ENCODE peak calls at places on chromosomes 13 and 19, in six cellular contexts. One of them, this sample, is unnamed.

GRCh38 chr13:48066310-48066989 is 28.5 kb downstream of the MED4 start:
- DNase-seq in GM12891: no peak
- DNase-seq in GM12878: peak
- DNase-seq in HepG2: peak
- DNase-seq in H1: no peak
- DNase-seq in K562: peak
- DNase-seq in this sample: no peak

GRCh38 chr13:95481051-95481775 is 71.3 kb upstream of the CLDN10 start:
- DNase-seq in GM12878: no peak
- DNase-seq in HepG2: no peak
- DNase-seq in K562: no peak
- DNase-seq in GM12891: no peak
- DNase-seq in H1: no peak
- DNase-seq in this sample: no peak

GRCh38 chr13:45482571-45483173 is 17.9 kb downstream of the COG3 start:
- DNase-seq in H1: no peak
- DNase-seq in K562: no peak
- DNase-seq in GM12891: no peak
- DNase-seq in HepG2: no peak
- DNase-seq in GM12878: no peak
- DNase-seq in this sample: no peak

GRCh38 chr19:49592486-49593232 is 1.7 kb downstream of the PRR12 start:
- DNase-seq in H1: no peak
- DNase-seq in GM12891: no peak
- DNase-seq in K562: peak
- DNase-seq in GM12878: no peak
- DNase-seq in HepG2: no peak
- DNase-seq in this sample: no peak

GRCh38 chr13:46675016-46675415 is 121.9 kb downstream of the ESD start:
- DNase-seq in GM12891: no peak
- DNase-seq in GM12878: no peak
- DNase-seq in H1: no peak
- DNase-seq in HepG2: no peak
- DNase-seq in K562: no peak
- DNase-seq in this sample: no peak

GRCh38 chr19:3132971-3133792 is 2.7 kb upstream of the GNA15 start:
- DNase-seq in K562: peak
- DNase-seq in H1: no peak
- DNase-seq in HepG2: no peak
- DNase-seq in GM12878: peak
- DNase-seq in GM12891: peak
- DNase-seq in this sample: peak

GRCh38 chr19:16336571-16336970 is 11.9 kb downstream of the KLF2 start:
- DNase-seq in GM12891: no peak
- DNase-seq in H1: no peak
- DNase-seq in GM12878: no peak
- DNase-seq in K562: no peak
- DNase-seq in HepG2: no peak
- DNase-seq in this sample: no peak

GRCh38 chr19:47258895-47259555 is 2.7 kb downstream of the CCDC9 start:
- DNase-seq in GM12878: no peak
- DNase-seq in K562: no peak
- DNase-seq in HepG2: no peak
- DNase-seq in H1: no peak
- DNase-seq in GM12891: no peak
- DNase-seq in this sample: no peak

GRCh38 chr19:10339977-10340376 is 553 bp upstream of the ICAM3 start:
- DNase-seq in GM12891: no peak
- DNase-seq in HepG2: no peak
- DNase-seq in GM12878: no peak
- DNase-seq in K562: no peak
- DNase-seq in H1: no peak
- DNase-seq in this sample: no peak
- TF ChIP-seq TAF1 in GM12891: no peak
- TF ChIP-seq TAF1 in HepG2: no peak
- TF ChIP-seq TAF1 in GM12878: no peak
- TF ChIP-seq TAF1 in K562: no peak
- TF ChIP-seq TAF1 in H1: no peak
- TF ChIP-seq TAF1 in this sample: no peak

DNA sequence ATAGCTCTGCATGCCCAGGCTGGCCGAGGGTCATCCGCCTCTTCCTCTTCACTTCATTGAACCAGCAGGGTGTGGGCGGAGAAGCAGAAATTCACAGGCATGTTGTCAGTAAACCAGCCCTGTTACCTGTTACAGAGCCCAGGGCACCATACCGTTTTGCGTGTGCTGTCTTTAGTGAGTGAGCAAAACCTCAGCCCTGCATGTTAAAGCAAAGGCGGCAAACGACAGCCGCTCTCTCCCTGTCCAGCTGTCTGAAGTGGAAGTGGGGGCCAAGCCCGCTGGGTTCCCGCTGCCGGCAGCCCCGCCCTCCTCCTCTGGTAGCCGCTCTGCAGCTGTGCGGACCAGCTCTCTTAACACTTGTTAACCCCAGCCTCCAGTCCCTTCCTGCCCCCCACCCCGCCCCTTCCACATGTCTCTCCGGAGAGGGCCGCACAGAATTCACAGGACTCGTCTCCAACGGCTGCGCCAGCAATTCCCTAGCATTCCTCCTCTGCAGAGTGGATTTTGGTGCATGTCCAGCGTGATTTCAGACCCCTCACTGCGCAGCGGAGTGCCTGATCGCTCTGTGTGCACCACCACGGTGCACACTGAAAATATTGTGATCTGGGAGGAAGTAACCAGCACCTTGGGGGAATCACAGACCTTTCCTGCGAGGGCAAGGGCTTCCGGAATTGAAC is 12.7 kb downstream of the KLHL26 start:
- DNase-seq in H1: no peak
- DNase-seq in K562: no peak
- DNase-seq in HepG2: no peak
- DNase-seq in GM12891: no peak
- DNase-seq in GM12878: no peak
- DNase-seq in this sample: no peak
- TF ChIP-seq POLR2A in H1: no peak
- TF ChIP-seq POLR2A in K562: no peak
- TF ChIP-seq POLR2A in HepG2: no peak
- TF ChIP-seq POLR2A in GM12891: no peak
- TF ChIP-seq POLR2A in GM12878: no peak
- TF ChIP-seq POLR2A in this sample: no peak

GRCh38 chr19:23309926-23310325 is 59.7 kb upstream of the ZNF724 start:
- DNase-seq in GM12891: no peak
- DNase-seq in GM12878: no peak
- DNase-seq in HepG2: no peak
- DNase-seq in H1: no peak
- DNase-seq in K562: no peak
- DNase-seq in this sample: no peak

GRCh38 chr19:23312515-23312914 is 62.3 kb upstream of the ZNF724 start:
- DNase-seq in GM12878: no peak
- DNase-seq in K562: no peak
- DNase-seq in H1: no peak
- DNase-seq in HepG2: no peak
- DNase-seq in GM12891: no peak
- DNase-seq in this sample: no peak

GRCh38 chr19:23311551-23311950 is 61.4 kb upstream of the ZNF724 start:
- DNase-seq in HepG2: no peak
- DNase-seq in H1: no peak
- DNase-seq in GM12891: no peak
- DNase-seq in K562: no peak
- DNase-seq in GM12878: no peak
- DNase-seq in this sample: no peak

GRCh38 chr19:23313196-23313595 is 63.0 kb upstream of the ZNF724 start:
- DNase-seq in HepG2: no peak
- DNase-seq in GM12878: no peak
- DNase-seq in H1: no peak
- DNase-seq in K562: no peak
- DNase-seq in GM12891: no peak
- DNase-seq in this sample: no peak

DNA sequence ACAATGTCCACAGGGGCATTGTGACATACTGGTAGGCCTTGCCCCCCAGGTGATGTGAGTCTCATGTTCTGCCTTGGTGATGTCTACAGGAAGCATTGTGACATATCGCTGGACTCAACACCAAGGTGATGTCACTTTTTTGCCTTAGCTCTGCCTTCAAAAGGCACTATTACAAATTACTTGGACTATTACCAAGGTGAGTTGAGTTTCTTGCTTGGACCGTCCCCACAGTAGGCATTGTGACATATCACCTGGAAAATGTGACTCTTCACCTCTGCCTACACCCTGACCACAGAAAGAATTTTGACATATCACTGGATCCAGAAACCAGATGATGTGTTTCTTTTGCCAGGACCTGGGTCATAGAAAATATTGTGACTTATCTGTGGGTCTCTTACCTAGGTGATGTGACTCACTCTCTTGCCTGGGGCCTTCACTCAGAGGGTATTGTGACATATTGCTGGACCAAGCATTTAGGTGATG is 60.6 kb upstream of the ZNF724 start:
- DNase-seq in K562: no peak
- DNase-seq in HepG2: no peak
- DNase-seq in GM12891: no peak
- DNase-seq in H1: no peak
- DNase-seq in GM12878: no peak
- DNase-seq in this sample: no peak
- TF ChIP-seq TAF1 in K562: no peak
- TF ChIP-seq TAF1 in HepG2: no peak
- TF ChIP-seq TAF1 in GM12891: no peak
- TF ChIP-seq TAF1 in H1: no peak
- TF ChIP-seq TAF1 in GM12878: no peak
- TF ChIP-seq TAF1 in this sample: no peak

GRCh38 chr13:27960362-27961226 is 8.5 kb downstream of the CDX2 start:
- DNase-seq in GM12878: no peak
- DNase-seq in HepG2: peak
- DNase-seq in H1: peak
- DNase-seq in K562: peak
- DNase-seq in GM12891: no peak
- DNase-seq in this sample: no peak
- TF ChIP-seq POLR2A in GM12878: no peak
- TF ChIP-seq POLR2A in HepG2: no peak
- TF ChIP-seq POLR2A in H1: no peak
- TF ChIP-seq POLR2A in K562: no peak
- TF ChIP-seq POLR2A in GM12891: no peak
- TF ChIP-seq POLR2A in this sample: no peak

GRCh38 chr19:39599116-39599515 is 3.2 kb upstream of the LGALS13 start:
- DNase-seq in GM12878: no peak
- DNase-seq in GM12891: no peak
- DNase-seq in H1: peak
- DNase-seq in K562: peak
- DNase-seq in HepG2: peak
- DNase-seq in this sample: no peak
- TF ChIP-seq TAF1 in GM12878: no peak
- TF ChIP-seq TAF1 in GM12891: no peak
- TF ChIP-seq TAF1 in H1: no peak
- TF ChIP-seq TAF1 in K562: no peak
- TF ChIP-seq TAF1 in HepG2: no peak
- TF ChIP-seq TAF1 in this sample: no peak

DNA sequence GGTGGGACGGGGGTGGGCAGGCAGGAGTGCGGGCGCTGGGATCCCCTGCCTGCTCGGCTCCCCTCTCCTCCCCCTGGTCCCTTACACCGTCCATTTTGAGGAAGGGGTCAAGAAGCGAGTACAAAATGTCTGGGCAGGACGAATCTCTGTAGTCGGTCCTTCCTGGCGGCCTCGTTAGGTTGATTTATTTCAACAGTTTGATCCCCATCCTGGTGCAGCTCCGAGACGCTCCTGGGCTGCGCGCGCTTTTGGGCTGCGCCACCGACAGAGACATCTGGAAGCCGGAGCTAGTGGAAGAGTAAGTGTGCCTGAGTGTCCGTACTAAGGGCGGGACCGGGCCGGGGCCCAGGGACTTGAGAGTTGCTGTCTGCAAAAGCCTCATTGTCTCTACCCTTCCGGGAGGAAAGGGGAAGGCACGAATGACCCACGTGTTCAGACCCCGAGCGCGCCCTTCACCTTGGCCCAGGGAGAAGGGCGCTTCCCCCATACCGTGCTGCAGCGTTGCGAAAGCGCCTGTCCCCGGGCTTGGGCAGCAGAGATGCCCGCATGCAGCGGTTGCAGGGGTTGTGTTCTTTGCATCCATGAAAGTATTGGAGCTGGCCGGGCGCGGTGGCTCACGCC is 1.8 kb downstream of the ZNF114 start:
- DNase-seq in GM12891: peak
- DNase-seq in HepG2: peak
- DNase-seq in H1: peak
- DNase-seq in GM12878: no peak
- DNase-seq in K562: no peak
- DNase-seq in this sample: no peak
- TF ChIP-seq POLR2A in GM12891: no peak
- TF ChIP-seq POLR2A in HepG2: no peak
- TF ChIP-seq POLR2A in H1: peak
- TF ChIP-seq POLR2A in GM12878: peak
- TF ChIP-seq POLR2A in K562: no peak
- TF ChIP-seq POLR2A in this sample: no peak

DNA sequence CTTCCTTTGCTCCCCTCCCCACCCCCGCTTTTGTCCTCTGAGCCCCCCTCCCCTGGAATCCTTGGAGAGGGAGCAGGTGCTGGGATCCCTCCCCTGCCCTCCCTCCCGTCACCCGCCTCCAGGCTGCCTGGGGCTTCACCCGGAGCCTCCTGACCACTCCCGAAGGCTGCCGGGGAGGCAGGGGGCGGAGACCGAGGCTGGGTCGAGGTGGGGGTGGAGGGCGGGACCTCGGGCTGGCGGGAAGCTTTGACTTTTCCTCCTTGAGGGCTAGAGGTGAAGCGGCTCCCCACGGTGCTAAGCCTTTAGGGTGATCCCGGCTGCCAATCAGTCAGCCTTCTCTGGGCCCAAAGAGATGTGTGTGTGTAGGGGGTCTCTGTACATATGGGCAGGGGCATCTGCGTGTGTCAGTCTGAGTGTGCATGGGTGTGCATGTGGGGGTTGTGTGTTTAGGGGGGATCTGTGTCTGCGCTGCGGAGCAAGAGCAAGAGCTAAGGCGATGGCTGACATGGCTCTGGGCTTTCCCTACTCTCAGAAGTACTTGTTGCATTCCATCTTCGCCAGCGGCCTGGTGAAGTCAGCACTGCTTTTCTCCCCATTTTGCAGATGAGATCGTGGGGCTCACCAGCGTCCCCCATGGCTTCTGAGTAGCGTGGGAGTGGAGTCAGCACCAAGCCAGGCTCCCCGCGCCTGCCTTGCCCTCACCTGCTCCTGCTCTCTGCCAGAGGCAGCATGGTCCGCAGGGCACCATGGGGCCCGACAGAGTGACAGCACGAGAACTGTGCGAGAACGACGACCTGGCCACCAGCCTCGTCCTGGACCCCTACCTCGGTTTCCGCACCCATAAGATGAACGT is 1.7 kb downstream of the KMT5C start:
- DNase-seq in HepG2: peak
- DNase-seq in H1: peak
- DNase-seq in GM12891: peak
- DNase-seq in GM12878: no peak
- DNase-seq in K562: peak
- DNase-seq in this sample: peak
- TF ChIP-seq TAF1 in HepG2: no peak
- TF ChIP-seq TAF1 in H1: no peak
- TF ChIP-seq TAF1 in GM12891: no peak
- TF ChIP-seq TAF1 in GM12878: no peak
- TF ChIP-seq TAF1 in K562: no peak
- TF ChIP-seq TAF1 in this sample: no peak

GRCh38 chr19:6723108-6723618 is 2.7 kb upstream of the C3 start:
- DNase-seq in GM12891: no peak
- DNase-seq in HepG2: peak
- DNase-seq in GM12878: no peak
- DNase-seq in K562: no peak
- DNase-seq in H1: no peak
- DNase-seq in this sample: no peak
- TF ChIP-seq POLR2A in GM12891: no peak
- TF ChIP-seq POLR2A in HepG2: no peak
- TF ChIP-seq POLR2A in GM12878: no peak
- TF ChIP-seq POLR2A in K562: no peak
- TF ChIP-seq POLR2A in H1: no peak
- TF ChIP-seq POLR2A in this sample: no peak

This sample was measured in GM12892.